ENCODE peak calls at places on chromosome 14, in five cellular contexts. One of them, this sample, is unnamed.

GRCh38 chr14:95156765-95157194 is 549 bp downstream of the DICER1 start:
- DNase-seq in H1: peak
- DNase-seq in HepG2: peak
- DNase-seq in HCT116: no peak
- DNase-seq in K562: no peak
- DNase-seq in this sample: no peak

GRCh38 chr14:32370720-32371119 is 41.6 kb downstream of the AKAP6 start:
- DNase-seq in H1: no peak
- DNase-seq in HepG2: no peak
- DNase-seq in HCT116: peak
- DNase-seq in K562: no peak
- DNase-seq in this sample: no peak

GRCh38 chr14:88902850-88903249 is 78.4 kb downstream of the TTC8 start:
- DNase-seq in H1: no peak
- DNase-seq in HepG2: no peak
- DNase-seq in HCT116: no peak
- DNase-seq in K562: no peak
- DNase-seq in this sample: no peak

GRCh38 chr14:22512106-22512814 is 76.8 kb downstream of the DAD1 start:
- DNase-seq in H1: no peak
- DNase-seq in HepG2: no peak
- DNase-seq in HCT116: no peak
- DNase-seq in K562: no peak
- DNase-seq in this sample: no peak

GRCh38 chr14:73260574-73260973 is 23.3 kb downstream of the PAPLN start:
- DNase-seq in H1: no peak
- DNase-seq in HepG2: peak
- DNase-seq in HCT116: no peak
- DNase-seq in K562: no peak
- DNase-seq in this sample: peak

GRCh38 chr14:68569970-68570409 is 222.9 kb downstream of the ZFP36L1 start:
- DNase-seq in H1: no peak
- DNase-seq in HepG2: peak
- DNase-seq in HCT116: no peak
- DNase-seq in K562: no peak
- DNase-seq in this sample: no peak

GRCh38 chr14:34700622-34701130 is 13.7 kb downstream of the CFL2 start:
- DNase-seq in H1: no peak
- DNase-seq in HepG2: no peak
- DNase-seq in HCT116: no peak
- DNase-seq in K562: no peak
- DNase-seq in this sample: no peak

GRCh38 chr14:95056476-95056875 is 100.9 kb downstream of the DICER1 start:
- DNase-seq in H1: no peak
- DNase-seq in HepG2: no peak
- DNase-seq in HCT116: no peak
- DNase-seq in K562: no peak
- DNase-seq in this sample: no peak

GRCh38 chr14:102182190-102182589 is 42.5 kb downstream of the WDR20 start:
- DNase-seq in H1: no peak
- DNase-seq in HepG2: no peak
- DNase-seq in HCT116: no peak
- DNase-seq in K562: no peak
- DNase-seq in this sample: no peak

GRCh38 chr14:34234258-34234657 is 227.8 kb downstream of the SPTSSA start:
- DNase-seq in H1: no peak
- DNase-seq in HepG2: no peak
- DNase-seq in HCT116: no peak
- DNase-seq in K562: no peak
- DNase-seq in this sample: no peak

GRCh38 chr14:72906879-72907278 is 13.0 kb upstream of the DPF3 start:
- DNase-seq in H1: no peak
- DNase-seq in HepG2: no peak
- DNase-seq in HCT116: no peak
- DNase-seq in K562: no peak
- DNase-seq in this sample: no peak

GRCh38 chr14:73815849-73816816 is 35.5 kb upstream of the PTGR2 start:
- DNase-seq in H1: no peak
- DNase-seq in HepG2: no peak
- DNase-seq in HCT116: no peak
- DNase-seq in K562: no peak
- DNase-seq in this sample: no peak

GRCh38 chr14:68685419-68686211 is 107.3 kb downstream of the ZFP36L1 start:
- DNase-seq in H1: no peak
- DNase-seq in HepG2: peak
- DNase-seq in HCT116: peak
- DNase-seq in K562: no peak
- DNase-seq in this sample: no peak

GRCh38 chr14:54568821-54569591 is 2.1 kb downstream of the SAMD4A start:
- DNase-seq in H1: no peak
- DNase-seq in HepG2: peak
- DNase-seq in HCT116: no peak
- DNase-seq in K562: no peak
- DNase-seq in this sample: no peak

GRCh38 chr14:83556746-83557460 is 1973.0 kb upstream of the FLRT2 start:
- DNase-seq in H1: no peak
- DNase-seq in HepG2: no peak
- DNase-seq in HCT116: no peak
- DNase-seq in K562: no peak
- DNase-seq in this sample: no peak

GRCh38 chr14:31843361-31844091 is 233.6 kb upstream of the ARHGAP5 start:
- DNase-seq in H1: no peak
- DNase-seq in HepG2: no peak
- DNase-seq in HCT116: no peak
- DNase-seq in K562: no peak
- DNase-seq in this sample: no peak

GRCh38 chr14:56810341-56810740 is at the start of gene OTX2:
- DNase-seq in H1: no peak
- DNase-seq in HepG2: no peak
- DNase-seq in HCT116: no peak
- DNase-seq in K562: no peak
- DNase-seq in this sample: no peak

GRCh38 chr14:106506901-106507305 is 980.5 kb downstream of the TMEM121 start:
- DNase-seq in H1: no peak
- DNase-seq in HepG2: no peak
- DNase-seq in HCT116: no peak
- DNase-seq in K562: no peak
- DNase-seq in this sample: no peak

GRCh38 chr14:80974338-80975078 is 19.1 kb downstream of the TSHR start:
- DNase-seq in H1: no peak
- DNase-seq in HepG2: no peak
- DNase-seq in HCT116: no peak
- DNase-seq in K562: no peak
- DNase-seq in this sample: no peak
- TF ChIP-seq YY1 in H1: no peak
- TF ChIP-seq YY1 in HepG2: no peak
- TF ChIP-seq YY1 in HCT116: no peak
- TF ChIP-seq YY1 in K562: no peak
- TF ChIP-seq YY1 in this sample: no peak

GRCh38 chr14:91112172-91112571 is 1.7 kb upstream of the DGLUCY start:
- DNase-seq in H1: no peak
- DNase-seq in HepG2: no peak
- DNase-seq in HCT116: no peak
- DNase-seq in K562: no peak
- DNase-seq in this sample: no peak

GRCh38 chr14:91111443-91111842 is 2.4 kb upstream of the DGLUCY start:
- DNase-seq in H1: no peak
- DNase-seq in HepG2: no peak
- DNase-seq in HCT116: no peak
- DNase-seq in K562: no peak
- DNase-seq in this sample: no peak

GRCh38 chr14:91113829-91114078 is at the start of gene DGLUCY:
- DNase-seq in H1: no peak
- DNase-seq in HepG2: no peak
- DNase-seq in HCT116: no peak
- DNase-seq in K562: no peak
- DNase-seq in this sample: peak

GRCh38 chr14:91105673-91106072 is 8.2 kb upstream of the DGLUCY start:
- DNase-seq in H1: no peak
- DNase-seq in HepG2: no peak
- DNase-seq in HCT116: no peak
- DNase-seq in K562: no peak
- DNase-seq in this sample: no peak

GRCh38 chr14:91108941-91109611 is 4.8 kb upstream of the DGLUCY start:
- DNase-seq in H1: no peak
- DNase-seq in HepG2: no peak
- DNase-seq in HCT116: no peak
- DNase-seq in K562: no peak
- DNase-seq in this sample: no peak
- TF ChIP-seq YY1 in H1: no peak
- TF ChIP-seq YY1 in HepG2: no peak
- TF ChIP-seq YY1 in HCT116: no peak
- TF ChIP-seq YY1 in K562: no peak
- TF ChIP-seq YY1 in this sample: no peak

DNA sequence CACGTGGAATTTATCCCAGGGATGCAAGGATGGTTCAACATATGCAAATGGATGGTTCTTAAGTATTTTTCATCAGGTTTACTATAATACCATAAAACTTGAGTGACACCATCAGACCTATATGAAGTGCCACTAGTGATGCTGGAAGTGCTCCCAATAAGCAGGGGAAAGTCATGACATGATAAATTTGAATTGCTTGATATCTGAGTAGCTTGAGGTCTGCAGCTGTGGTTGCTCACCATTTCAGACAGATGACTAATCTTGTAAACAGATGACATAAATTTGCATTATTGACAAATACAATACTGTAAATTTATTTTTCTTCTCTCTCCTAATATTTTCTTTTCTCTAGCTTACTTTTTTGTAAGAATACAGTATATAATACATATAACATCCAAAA is 13.7 kb upstream of the PRPF39 start:
- DNase-seq in H1: no peak
- DNase-seq in HepG2: no peak
- DNase-seq in HCT116: no peak
- DNase-seq in K562: no peak
- DNase-seq in this sample: no peak
- TF ChIP-seq YY1 in H1: no peak
- TF ChIP-seq YY1 in HepG2: no peak
- TF ChIP-seq YY1 in HCT116: no peak
- TF ChIP-seq YY1 in K562: no peak
- TF ChIP-seq YY1 in this sample: no peak

GRCh38 chr14:29930283-29930682 is 2.6 kb upstream of the PRKD1 start:
- DNase-seq in H1: no peak
- DNase-seq in HepG2: no peak
- DNase-seq in HCT116: no peak
- DNase-seq in K562: no peak
- DNase-seq in this sample: no peak
- TF ChIP-seq YY1 in H1: no peak
- TF ChIP-seq YY1 in HepG2: no peak
- TF ChIP-seq YY1 in HCT116: no peak
- TF ChIP-seq YY1 in K562: no peak
- TF ChIP-seq YY1 in this sample: no peak

GRCh38 chr14:65434216-65434850 is 21.8 kb downstream of the FUT8 start:
- DNase-seq in H1: no peak
- DNase-seq in HepG2: no peak
- DNase-seq in HCT116: no peak
- DNase-seq in K562: no peak
- DNase-seq in this sample: no peak

GRCh38 chr14:65432361-65432948 is 19.9 kb downstream of the FUT8 start:
- DNase-seq in H1: no peak
- DNase-seq in HepG2: no peak
- DNase-seq in HCT116: no peak
- DNase-seq in K562: no peak
- DNase-seq in this sample: no peak

GRCh38 chr14:65433157-65433556 is 20.6 kb downstream of the FUT8 start:
- DNase-seq in H1: no peak
- DNase-seq in HepG2: no peak
- DNase-seq in HCT116: no peak
- DNase-seq in K562: no peak
- DNase-seq in this sample: no peak

GRCh38 chr14:65431951-65432350 is 19.4 kb downstream of the FUT8 start:
- DNase-seq in H1: no peak
- DNase-seq in HepG2: no peak
- DNase-seq in HCT116: no peak
- DNase-seq in K562: no peak
- DNase-seq in this sample: no peak

DNA sequence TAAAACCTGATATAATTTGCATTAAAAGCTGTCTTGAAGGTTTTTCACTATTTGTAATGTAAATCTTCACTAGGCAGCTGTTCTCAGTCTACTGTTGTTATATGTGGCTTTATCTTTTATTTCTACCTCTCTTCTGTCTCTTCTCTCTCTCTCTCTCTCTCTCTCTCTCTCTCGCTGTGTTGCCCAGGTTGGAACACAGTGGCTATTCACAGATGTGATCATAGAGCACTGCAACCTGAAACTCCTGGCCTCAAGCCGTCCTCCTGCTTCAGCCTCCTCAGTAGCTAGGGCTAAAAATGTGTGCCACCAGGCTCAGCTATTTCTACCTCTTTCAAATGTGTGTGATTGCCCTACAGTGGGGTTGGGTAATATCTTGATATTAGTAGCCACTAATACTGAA is 21.1 kb downstream of the FUT8 start:
- DNase-seq in H1: no peak
- DNase-seq in HepG2: no peak
- DNase-seq in HCT116: no peak
- DNase-seq in K562: no peak
- DNase-seq in this sample: no peak
- TF ChIP-seq YY1 in H1: no peak
- TF ChIP-seq YY1 in HepG2: no peak
- TF ChIP-seq YY1 in HCT116: no peak
- TF ChIP-seq YY1 in K562: no peak
- TF ChIP-seq YY1 in this sample: no peak

GRCh38 chr14:69882086-69882864 is 3.1 kb downstream of the SMOC1 start:
- DNase-seq in H1: no peak
- DNase-seq in HepG2: no peak
- DNase-seq in HCT116: no peak
- DNase-seq in K562: no peak
- DNase-seq in this sample: peak
- TF ChIP-seq YY1 in H1: no peak
- TF ChIP-seq YY1 in HepG2: no peak
- TF ChIP-seq YY1 in HCT116: no peak
- TF ChIP-seq YY1 in K562: no peak
- TF ChIP-seq YY1 in this sample: no peak

GRCh38 chr14:89959853-89960493 is 4.2 kb downstream of the TDP1 start:
- DNase-seq in H1: no peak
- DNase-seq in HepG2: no peak
- DNase-seq in HCT116: no peak
- DNase-seq in K562: no peak
- DNase-seq in this sample: no peak

GRCh38 chr14:89958966-89959365 is 3.2 kb downstream of the TDP1 start:
- DNase-seq in H1: no peak
- DNase-seq in HepG2: no peak
- DNase-seq in HCT116: no peak
- DNase-seq in K562: no peak
- DNase-seq in this sample: no peak

GRCh38 chr14:89955418-89956293 is at the start of gene TDP1:
- DNase-seq in H1: peak
- DNase-seq in HepG2: peak
- DNase-seq in HCT116: peak
- DNase-seq in K562: peak
- DNase-seq in this sample: peak

GRCh38 chr14:89956294-89957009 is 725 bp downstream of the TDP1 start:
- DNase-seq in H1: no peak
- DNase-seq in HepG2: peak
- DNase-seq in HCT116: peak
- DNase-seq in K562: no peak
- DNase-seq in this sample: no peak

GRCh38 chr14:89957791-89958190 is 2.1 kb downstream of the TDP1 start:
- DNase-seq in H1: no peak
- DNase-seq in HepG2: no peak
- DNase-seq in HCT116: no peak
- DNase-seq in K562: no peak
- DNase-seq in this sample: no peak
- TF ChIP-seq YY1 in H1: no peak
- TF ChIP-seq YY1 in HepG2: no peak
- TF ChIP-seq YY1 in HCT116: no peak
- TF ChIP-seq YY1 in K562: no peak
- TF ChIP-seq YY1 in this sample: no peak